ENCODE peak calls at places on chromosome 17, in six cellular contexts. V is A549; Z is neuronal stem cell; N is stimulated activated CD4-positive, alpha-beta T cell treated with anti-CD3 and anti-CD28 coated beads, Interleukin-1b, Interleukin-23, amount 100 ng/mL, for 24 hours; I is posterior cingulate gyrus; C is ureter. O is an unnamed sample.

GRCh38 chr17:44608732-44609435 is 47.4 kb upstream of the MEIOC start:
- DNase-seq in N (no peak), I (no peak), C (no peak), Z (no peak), V (no peak), O (no peak)

GRCh38 chr17:39150104-39150634 is 1.3 kb downstream of the PLXDC1 start:
- DNase-seq in V (no peak), C (no peak), N (no peak), Z (no peak), I (no peak), O (no peak)

GRCh38 chr17:35315283-35315682 is 58.1 kb downstream of the SLFN11 start:
- DNase-seq in Z (no peak), V (no peak), I (no peak), N (no peak), C (no peak), O (peak; percentile 18)

GRCh38 chr17:42519546-42520444 is 16.2 kb upstream of the NAGLU start:
- DNase-seq in I (peak; percentile 88), N (no peak), C (peak; percentile 94), V (peak; percentile 96), Z (peak; percentile 72), O (peak; percentile 94)

GRCh38 chr17:41504126-41504977 is 1.1 kb downstream of the KRT13 start:
- DNase-seq in C (no peak), I (no peak), Z (no peak), N (no peak), V (no peak), O (no peak)

GRCh38 chr17:7781467-7781866 is 52.5 kb upstream of the KDM6B start:
- DNase-seq in C (no peak), I (no peak), Z (no peak), V (no peak), N (no peak), O (peak; percentile 71)

GRCh38 chr17:50133028-50133768 is 3.2 kb upstream of the SAMD14 start:
- DNase-seq in N (no peak), C (no peak), I (no peak), Z (no peak), V (no peak), O (no peak)

GRCh38 chr17:13362341-13363122 is 239.2 kb downstream of the HS3ST3A1 start:
- DNase-seq in N (no peak), V (no peak), I (no peak), Z (no peak), C (no peak), O (peak; percentile 49)

GRCh38 chr17:6195123-6195522 is 124.9 kb downstream of the WSCD1 start:
- DNase-seq in N (no peak), C (no peak), V (no peak), Z (no peak), I (no peak), O (no peak)

GRCh38 chr17:8463089-8463488 is 27.4 kb downstream of the NDEL1 start:
- DNase-seq in V (no peak), I (no peak), Z (no peak), N (no peak), C (no peak), O (no peak)

GRCh38 chr17:47253541-47254402 is at the start of gene ITGB3:
- DNase-seq in N (peak; percentile 52), C (peak; percentile 76), V (peak; percentile 78), I (peak; percentile 83), Z (peak; percentile 65), O (peak; percentile 79)

GRCh38 chr17:27603870-27604794 is 26.9 kb upstream of the LGALS9 start:
- DNase-seq in N (no peak), C (peak; percentile 58), Z (no peak), I (no peak), V (no peak), O (no peak)

GRCh38 chr17:69012895-69013805 is 47.6 kb downstream of the ABCA9 start:
- DNase-seq in I (no peak), V (no peak), N (no peak), Z (no peak), C (no peak), O (peak; percentile 28)

GRCh38 chr17:82380860-82381702 is 9.5 kb downstream of the UTS2R start:
- DNase-seq in N (no peak), I (peak; percentile 47), V (no peak), Z (no peak), C (no peak), O (no peak)

GRCh38 chr17:37255434-37255833 is 120.4 kb upstream of the C17orf78 start:
- DNase-seq in N (no peak), C (no peak), I (no peak), V (no peak), Z (no peak), O (no peak)

GRCh38 chr17:55402374-55402773 is 19.3 kb downstream of the MMD start:
- DNase-seq in I (no peak), V (no peak), N (no peak), Z (no peak), C (no peak), O (no peak)

GRCh38 chr17:731943-732787 is at the start of gene TLCD3A:
- DNase-seq in I (peak; percentile 88), N (peak; percentile 52), C (peak; percentile 70), Z (no peak), V (peak; percentile 82), O (peak; percentile 51)

GRCh38 chr17:72361892-72362291 is 241.1 kb downstream of the SOX9 start:
- DNase-seq in V (no peak), N (no peak), Z (no peak), C (no peak), I (no peak), O (peak; percentile 61)

GRCh38 chr17:65070620-65071019 is 14.1 kb upstream of the GNA13 start:
- DNase-seq in I (no peak), V (no peak), C (no peak), N (no peak), Z (no peak), O (no peak)

GRCh38 chr17:79907217-79907715 is 68.0 kb upstream of the CBX4 start:
- DNase-seq in C (no peak), N (no peak), V (no peak), I (peak; percentile 59), Z (no peak), O (no peak)

GRCh38 chr17:29140051-29140582 is 40.1 kb downstream of the MYO18A start:
- DNase-seq in I (no peak), C (peak; percentile 89), N (peak; percentile 82), Z (peak; percentile 49), V (no peak), O (peak; percentile 47)

GRCh38 chr17:56478836-56479447 is 114.6 kb upstream of the NOG start:
- DNase-seq in N (no peak), Z (peak; percentile 8), C (no peak), V (peak; percentile 25), I (no peak), O (peak; percentile 18)

GRCh38 chr17:49327835-49328784 is 33.9 kb downstream of the ZNF652 start:
- DNase-seq in N (no peak), C (no peak), I (no peak), Z (no peak), V (no peak), O (no peak)

GRCh38 chr17:31802502-31802901 is 56.5 kb downstream of the COPRS start:
- DNase-seq in V (no peak), N (no peak), Z (no peak), C (no peak), I (no peak), O (no peak)

GRCh38 chr17:2438823-2439222 is 38.0 kb upstream of the MNT start:
- DNase-seq in C (no peak), I (no peak), Z (no peak), V (no peak), N (no peak), O (no peak)

GRCh38 chr17:79147791-79148506 is 73.3 kb downstream of the ENGASE start:
- DNase-seq in Z (no peak), I (no peak), V (no peak), C (no peak), N (no peak), O (no peak)

GRCh38 chr17:33725675-33726271 is 432.7 kb upstream of the ASIC2 start:
- DNase-seq in I (peak; percentile 71), N (peak; percentile 1), C (no peak), V (peak; percentile 49), Z (peak; percentile 57), O (peak; percentile 7)

GRCh38 chr17:40168262-40168832 is 8.9 kb upstream of the RAPGEFL1 start:
- DNase-seq in Z (no peak), C (no peak), N (no peak), V (peak; percentile 77), I (no peak), O (peak; percentile 64)

GRCh38 chr17:17382901-17383300 is 79.7 kb downstream of the NT5M start:
- DNase-seq in C (no peak), I (no peak), Z (no peak), V (no peak), N (no peak), O (no peak)

GRCh38 chr17:1241904-1242303 is 28.3 kb upstream of the BHLHA9 start:
- DNase-seq in Z (no peak), V (no peak), N (no peak), C (no peak), I (no peak), O (no peak)

GRCh38 chr17:64441772-64442549 is 7.0 kb upstream of the MILR1 start:
- DNase-seq in I (no peak), C (peak; percentile 49), V (no peak), N (no peak), Z (no peak), O (no peak)

O was measured in Caki2.